ENCODE peak calls at places on chromosomes 12 and 14, in seven cellular contexts. V is lower lobe of right lung, H is hepatocyte, Q is coronary artery, E is A673, Y is psoas muscle, C is fibroblast of lung. K is an unnamed sample.

GRCh38 chr12:65685514-65685913 is 138.8 kb upstream of the HMGA2 start:
- DNase-seq in V (no peak), C (no peak), Q (no peak), H (peak; percentile 14), Y (no peak), E (peak; percentile 65), K (peak; percentile 52)

GRCh38 chr12:6843118-6843902 is 2.6 kb downstream of the GNB3 start:
- DNase-seq in E (peak; percentile 56), Q (no peak), Y (peak; percentile 43), H (no peak), V (no peak), C (no peak), K (no peak)

GRCh38 chr14:94028450-94028826 is 2.3 kb downstream of the OTUB2 start:
- DNase-seq in V (no peak), C (peak; percentile 71), Y (peak; percentile 17), E (peak; percentile 34), Q (no peak), H (no peak), K (peak; percentile 68)

GRCh38 chr12:111767362-111768158 is 827 bp downstream of the ALDH2 start:
- DNase-seq in Y (peak; percentile 61), V (no peak), C (peak; percentile 31), E (no peak), Q (no peak), H (peak; percentile 60), K (peak; percentile 41)

GRCh38 chr12:11607313-11608081 is 42.0 kb upstream of the ETV6 start:
- DNase-seq in Y (no peak), C (peak; percentile 76), E (no peak), V (no peak), H (peak; percentile 79), Q (no peak), K (no peak)

GRCh38 chr12:22631863-22632463 is 7.0 kb downstream of the ETNK1 start:
- DNase-seq in Q (no peak), Y (no peak), C (no peak), H (peak; percentile 11), E (peak; percentile 33), V (no peak), K (no peak)

GRCh38 chr14:52071675-52072074 is 2.8 kb upstream of the NID2 start:
- DNase-seq in H (no peak), V (no peak), E (peak; percentile 74), Y (no peak), C (no peak), Q (no peak), K (no peak)

GRCh38 chr12:12925383-12925782 is 26.6 kb downstream of the GPRC5D start:
- DNase-seq in V (no peak), H (no peak), E (no peak), Y (no peak), C (no peak), Q (no peak), K (no peak)

GRCh38 chr12:42141981-42142606 is 2.6 kb downstream of the GXYLT1 start:
- DNase-seq in C (no peak), Y (no peak), Q (no peak), V (no peak), E (no peak), H (no peak), K (no peak)

GRCh38 chr14:96204151-96205058 is at the start of gene BDKRB2:
- DNase-seq in V (peak; percentile 73), C (peak; percentile 79), E (peak; percentile 82), Q (no peak), H (peak; percentile 93), Y (peak; percentile 71), K (no peak)

GRCh38 chr12:57898308-57898970 is 42.9 kb upstream of the ATP23 start:
- DNase-seq in Q (no peak), V (no peak), E (no peak), Y (no peak), C (no peak), H (no peak), K (no peak)

GRCh38 chr12:57895337-57896138 is 45.8 kb upstream of the ATP23 start:
- DNase-seq in V (no peak), Q (no peak), Y (no peak), C (no peak), E (no peak), H (no peak), K (no peak)

GRCh38 chr12:57897296-57897974 is 43.9 kb upstream of the ATP23 start:
- DNase-seq in Q (no peak), V (no peak), Y (no peak), C (no peak), H (no peak), E (no peak), K (no peak)

GRCh38 chr12:57896139-57896436 is 45.3 kb upstream of the ATP23 start:
- DNase-seq in Y (no peak), V (no peak), H (no peak), E (peak; percentile 83), C (no peak), Q (no peak), K (no peak)

GRCh38 chr12:57896437-57897201 is 44.7 kb upstream of the ATP23 start:
- DNase-seq in Y (peak; percentile 85), Q (peak; percentile 89), V (peak; percentile 78), H (peak; percentile 82), E (peak; percentile 86), C (peak; percentile 70), K (no peak)
- TF ChIP-seq CTCF in Y (peak; percentile 29), Q (peak; percentile 25), V (peak; percentile 37), H (peak; percentile 52), E (peak; percentile 39), C (peak; percentile 38), K (peak; percentile 62)

GRCh38 chr12:43278268-43278832 is 273.7 kb downstream of the ADAMTS20 start:
- DNase-seq in Q (no peak), V (no peak), Y (no peak), C (no peak), H (peak; percentile 27), E (no peak), K (no peak)

GRCh38 chr12:43282106-43282505 is 269.9 kb downstream of the ADAMTS20 start:
- DNase-seq in Q (no peak), C (peak; percentile 52), E (peak; percentile 9), Y (no peak), V (no peak), H (peak; percentile 24), K (peak; percentile 24)

GRCh38 chr12:43273467-43273866 is 278.5 kb downstream of the ADAMTS20 start:
- DNase-seq in Y (no peak), H (no peak), E (no peak), Q (no peak), C (peak; percentile 70), V (no peak), K (peak; percentile 41)

GRCh38 chr12:43281563-43281962 is 270.4 kb downstream of the ADAMTS20 start:
- DNase-seq in Y (no peak), H (no peak), V (no peak), C (no peak), Q (no peak), E (no peak), K (no peak)

DNA sequence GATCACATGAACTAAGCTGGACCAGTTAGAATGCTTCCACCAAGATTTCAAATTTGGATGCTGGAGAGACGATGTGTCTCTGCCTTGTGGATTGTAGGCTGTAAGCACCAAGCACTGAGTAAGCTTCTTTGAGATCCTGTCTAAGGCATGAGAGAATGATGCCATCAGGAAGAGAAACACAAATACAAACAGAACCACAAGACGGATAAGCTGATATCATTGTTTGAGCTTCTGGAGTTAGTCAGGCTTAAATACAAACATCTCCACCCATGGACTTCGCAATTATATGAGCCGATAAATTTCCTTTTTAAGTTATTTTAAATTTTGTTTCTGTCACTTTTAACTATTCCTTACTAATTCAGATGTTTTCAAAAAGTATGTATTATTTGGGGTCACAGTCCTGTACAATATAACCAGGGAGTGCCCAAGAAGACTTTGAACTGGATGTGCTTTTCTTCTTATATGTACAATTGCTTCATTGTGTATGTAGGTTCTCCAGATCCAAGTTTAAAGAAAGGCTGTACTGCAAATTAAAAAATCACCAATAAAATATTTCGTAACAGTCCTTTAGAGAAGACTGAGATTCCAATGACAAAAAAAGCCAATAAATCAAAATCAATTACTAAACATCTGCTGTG is 274.3 kb downstream of the ADAMTS20 start:
- DNase-seq in Q (no peak), Y (no peak), E (no peak), H (peak; percentile 25), V (no peak), C (peak; percentile 86), K (no peak)
- H3K27ac ChIP-seq in Q (no peak overlapping the region), Y (no peak overlapping the region), E (no peak overlapping the region), H (peak overlapping the region; percentile 31), V (no peak overlapping the region), C (no peak overlapping the region), K (no peak overlapping the region)

GRCh38 chr12:132415456-132416120 is 74.4 kb upstream of the FBRSL1 start:
- DNase-seq in E (no peak), Y (no peak), V (no peak), H (no peak), Q (no peak), C (no peak), K (no peak)

GRCh38 chr12:132413931-132414588 is 75.9 kb upstream of the FBRSL1 start:
- DNase-seq in Q (no peak), C (no peak), V (no peak), Y (no peak), H (peak; percentile 43), E (peak; percentile 42), K (no peak)

GRCh38 chr12:132416121-132416673 is 73.8 kb upstream of the FBRSL1 start:
- DNase-seq in Q (no peak), V (no peak), C (no peak), Y (no peak), E (no peak), H (no peak), K (no peak)

GRCh38 chr12:132416827-132417226 is 73.1 kb upstream of the FBRSL1 start:
- DNase-seq in E (no peak), Q (no peak), C (no peak), Y (no peak), V (no peak), H (no peak), K (no peak)

DNA sequence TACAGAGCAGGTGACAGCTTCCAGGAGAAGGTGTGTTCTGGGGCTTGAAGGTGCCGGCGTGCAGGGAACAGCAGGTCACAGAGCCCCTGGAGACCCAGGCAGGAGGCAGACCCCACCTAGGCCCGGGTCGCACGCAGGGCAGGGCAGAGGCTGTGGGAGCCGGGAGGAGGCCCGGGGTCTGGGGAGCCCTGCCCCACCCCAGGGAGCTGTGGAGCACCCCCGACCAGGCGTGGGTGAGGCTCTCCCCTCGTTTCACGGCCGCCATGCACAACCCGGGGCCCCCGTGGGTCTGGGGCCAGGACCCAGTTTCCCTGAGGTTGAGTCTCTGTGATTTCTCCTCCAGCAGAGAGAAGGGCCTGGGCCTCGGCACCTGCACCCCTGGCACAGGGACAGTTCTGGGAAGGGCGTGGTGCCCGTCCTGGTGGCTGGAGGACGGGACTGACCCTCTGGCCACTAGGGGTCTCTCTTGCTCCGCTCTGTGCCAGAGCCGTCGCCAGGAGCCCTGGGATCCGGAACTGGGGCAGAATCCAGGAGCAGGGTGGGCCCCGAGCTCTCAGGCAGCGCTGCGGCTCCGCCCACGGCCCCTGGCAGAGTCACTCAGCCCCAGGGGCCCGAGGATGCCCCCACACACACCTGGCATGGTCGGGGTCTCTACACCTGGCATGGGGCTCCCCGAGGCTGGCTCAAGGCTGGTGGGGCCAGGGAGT is 75.2 kb upstream of the FBRSL1 start:
- DNase-seq in E (peak; percentile 88), Q (no peak), C (peak; percentile 51), Y (peak; percentile 89), H (peak; percentile 92), V (peak; percentile 83), K (peak; percentile 42)
- TF ChIP-seq CTCF in E (peak; percentile 96), Q (peak; percentile 88), C (peak; percentile 89), Y (peak; percentile 91), H (peak; percentile 93), V (peak; percentile 97), K (peak; percentile 96)

GRCh38 chr12:16352481-16352880 is 5.0 kb downstream of the MGST1 start:
- DNase-seq in H (no peak), Y (no peak), Q (no peak), V (no peak), E (no peak), C (peak; percentile 87), K (peak; percentile 20)
- H3K27ac ChIP-seq in H (peak overlapping the region; percentile 27), Y (no peak overlapping the region), Q (no peak overlapping the region), V (no peak overlapping the region), E (no peak overlapping the region), C (no peak overlapping the region), K (no peak overlapping the region)

GRCh38 chr12:79993106-79993862 is 58.4 kb upstream of the PPP1R12A start:
- DNase-seq in H (no peak), C (no peak), V (no peak), Y (peak; percentile 59), Q (no peak), E (no peak), K (no peak)
- TF ChIP-seq CTCF in H (no peak), C (no peak), V (no peak), Y (no peak), Q (no peak), E (no peak), K (no peak)